ENCODE peak calls at places on chromosomes 7 and 10, in four cellular contexts. D is HCT116, N is NT2/D1, E is mammary epithelial cell. X is an unnamed sample. For H3K4me1, the result is how much of the 10 kb centered on the place peaks cover.

GRCh38 chr7:39838326-39838725 is 111.7 kb upstream of the CDK13 start:
- DNase-seq in D (peak), E (peak), N (no peak), X (no peak)

GRCh38 chr7:83610649-83611304 is 38.2 kb downstream of the SEMA3E start:
- DNase-seq in N (peak), E (no peak), D (no peak), X (no peak)

GRCh38 chr10:103690281-103690680 is 165.1 kb downstream of the SH3PXD2A start:
- DNase-seq in D (no peak), E (no peak), N (no peak), X (no peak)

GRCh38 chr7:19024261-19024660 is 93.2 kb downstream of the TWIST1 start:
- DNase-seq in E (peak), N (no peak), D (no peak), X (peak)

GRCh38 chr7:38182450-38182849 is 4.4 kb downstream of the STARD3NL start:
- DNase-seq in E (no peak), N (no peak), D (no peak), X (no peak)

GRCh38 chr10:24722131-24722675 is 1.5 kb downstream of the ARHGAP21 start:
- DNase-seq in N (no peak), E (peak), D (no peak), X (no peak)

GRCh38 chr7:135658564-135658963 is 3.8 kb upstream of the STMP1 start:
- DNase-seq in E (no peak), N (no peak), D (no peak), X (no peak)

GRCh38 chr10:6763417-6763816 is 183.3 kb upstream of the PRKCQ start:
- DNase-seq in D (no peak), N (no peak), E (no peak), X (no peak)

GRCh38 chr7:149725426-149725821 is 48.0 kb downstream of the ZNF467 start:
- DNase-seq in D (no peak), E (no peak), N (no peak), X (no peak)

GRCh38 chr7:826230-826905 is 5.9 kb upstream of the SUN1 start:
- DNase-seq in N (no peak), D (no peak), E (no peak), X (no peak)

GRCh38 chr7:108605582-108606173 is 36.0 kb downstream of the DNAJB9 start:
- DNase-seq in D (no peak), E (no peak), N (no peak), X (no peak)

GRCh38 chr10:3784510-3785250 is at the start of gene KLF6:
- DNase-seq in N (no peak), D (no peak), E (no peak), X (peak)

GRCh38 chr7:22718200-22718711 is 8.7 kb upstream of the IL6 start:
- DNase-seq in D (no peak), N (no peak), E (peak), X (peak)

GRCh38 chr7:158317238-158318205 is 270.1 kb downstream of the PTPRN2 start:
- DNase-seq in E (no peak), N (peak), D (no peak), X (no peak)

GRCh38 chr7:45574521-45575500 is 643 bp downstream of the ADCY1 start:
- DNase-seq in D (no peak), E (peak), N (peak), X (peak)

GRCh38 chr7:93036149-93036640 is 81.6 kb downstream of the SAMD9 start:
- DNase-seq in N (no peak), E (no peak), D (no peak), X (no peak)

GRCh38 chr7:129122086-129122750 is 22.3 kb upstream of the TSPAN33 start:
- DNase-seq in E (no peak), N (no peak), D (no peak), X (no peak)

GRCh38 chr10:878895-879294 is 52.6 kb downstream of the LARP4B start:
- DNase-seq in N (no peak), E (no peak), D (no peak), X (peak)

GRCh38 chr10:126448091-126448490 is 59.8 kb upstream of the ADAM12 start:
- DNase-seq in N (no peak), D (no peak), E (no peak), X (peak)

GRCh38 chr7:104328970-104329825 is 795 bp downstream of the LHFPL3 start:
- DNase-seq in D (no peak), E (no peak), N (no peak), X (no peak)

GRCh38 chr10:59885430-59886134 is 20.8 kb downstream of the CCDC6 start:
- DNase-seq in E (no peak), N (no peak), D (no peak), X (no peak)

GRCh38 chr7:92652536-92652935 is 62.3 kb upstream of the FAM133B start:
- DNase-seq in D (no peak), N (no peak), E (peak), X (no peak)

GRCh38 chr7:131537581-131537980 is 18.8 kb downstream of the PODXL start:
- DNase-seq in N (no peak), E (no peak), D (no peak), X (no peak)

GRCh38 chr7:42617781-42618457 is 294.0 kb downstream of the C7orf25 start:
- DNase-seq in E (no peak), N (peak), D (no peak), X (peak)

GRCh38 chr10:14688606-14689005 is 86.1 kb downstream of the FAM107B start:
- DNase-seq in E (no peak), D (no peak), N (no peak), X (peak)

GRCh38 chr10:3782456-3783312 is 2.3 kb downstream of the KLF6 start:
- DNase-seq in N (no peak), E (peak), D (no peak), X (peak)

GRCh38 chr10:121437596-121437995 is 160.6 kb downstream of the FGFR2 start:
- DNase-seq in D (no peak), N (no peak), E (no peak), X (no peak)

GRCh38 chr10:20744851-20745250 is 152.3 kb downstream of the NEBL start:
- DNase-seq in N (no peak), E (no peak), D (no peak), X (no peak)

GRCh38 chr10:113496124-113496523 is 56.7 kb upstream of the HABP2 start:
- DNase-seq in N (no peak), E (no peak), D (no peak), X (peak)

GRCh38 chr10:89582022-89582421 is 46.6 kb upstream of the SLC16A12 start:
- DNase-seq in D (no peak), N (no peak), E (no peak), X (peak)

GRCh38 chr10:25393621-25394020 is 218.8 kb downstream of the GPR158 start:
- DNase-seq in E (no peak), N (no peak), D (no peak), X (no peak)

GRCh38 chr10:132488231-132488821 is 49.3 kb upstream of the INPP5A start:
- DNase-seq in D (no peak), E (no peak), N (no peak), X (no peak)

GRCh38 chr7:108875139-108875538 is 305.5 kb downstream of the DNAJB9 start:
- DNase-seq in E (peak), N (peak), D (peak), X (no peak)

GRCh38 chr10:132848306-132848705 is 62.4 kb upstream of the NKX6-2 start:
- DNase-seq in E (no peak), D (no peak), N (no peak), X (no peak)

GRCh38 chr10:3874988-3875841 is 90.2 kb upstream of the KLF6 start:
- DNase-seq in D (no peak), N (no peak), E (no peak), X (no peak)

DNA sequence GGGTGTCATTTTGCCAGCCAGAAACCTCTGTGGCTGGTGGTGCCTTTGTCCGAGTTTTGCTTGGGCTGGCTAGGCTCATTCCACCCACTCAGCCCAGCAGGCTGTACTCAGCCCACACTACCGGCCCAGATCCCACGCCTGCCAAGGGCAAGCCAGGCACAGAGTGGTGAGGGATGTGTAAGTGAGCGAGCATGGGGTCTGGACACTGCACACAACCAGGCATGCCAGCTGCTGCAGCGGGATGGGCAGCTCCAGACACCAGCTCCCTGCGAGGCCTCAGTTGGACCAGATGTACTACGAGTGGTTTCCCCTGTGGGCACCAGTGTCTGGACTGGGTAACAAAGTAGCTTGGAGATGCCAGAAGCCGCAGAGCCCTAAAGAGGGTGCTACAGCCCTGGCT is 134.2 kb upstream of the C7orf33 start:
- DNase-seq in E (no peak), N (no peak), D (no peak), X (no peak)
- H3K9ac ChIP-seq in E (no peak), N (no peak), D (no peak), X (no peak)

DNA sequence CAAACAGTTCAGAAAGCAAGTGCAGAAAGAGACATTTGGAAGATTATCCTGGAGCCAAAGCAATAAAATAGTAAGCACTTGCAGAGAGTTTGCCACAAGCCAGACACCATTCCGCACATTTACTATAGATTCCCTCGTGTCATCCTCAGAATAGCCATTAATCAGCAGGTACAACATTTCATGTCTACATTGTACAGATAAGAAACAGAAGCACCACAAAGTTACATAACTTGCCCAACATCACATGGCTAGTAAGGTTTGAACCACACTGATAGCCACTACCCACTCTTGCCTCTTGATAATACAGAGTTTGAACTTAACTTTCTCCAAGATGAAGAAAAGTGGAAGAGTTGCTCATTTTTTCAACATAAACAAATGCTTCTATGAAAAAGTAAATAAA is 40.6 kb upstream of the GHITM start:
- DNase-seq in E (no peak), D (no peak), N (no peak), X (no peak)
- H3K4me1 ChIP-seq in E (under half), D (under half), N (under half), X (under half)

DNA sequence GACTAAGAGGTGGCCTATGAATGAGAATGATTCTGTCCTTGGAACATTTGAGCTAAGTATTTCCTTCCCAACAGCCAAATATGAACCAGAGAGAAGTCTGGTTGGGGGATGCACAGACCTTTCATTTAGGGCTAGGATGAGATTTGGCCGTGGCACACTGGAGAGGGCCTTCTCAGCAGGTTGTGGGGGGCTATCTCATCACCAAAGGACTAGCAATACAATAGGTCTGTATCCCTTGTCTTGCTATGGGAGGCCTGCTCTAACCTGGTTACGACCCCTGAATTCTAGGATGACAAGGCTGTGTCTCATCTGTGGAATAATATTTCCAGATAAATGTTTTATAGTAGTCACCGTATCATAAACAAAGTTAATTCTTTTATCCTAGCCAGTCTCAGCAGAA is 133.0 kb downstream of the CHRM2 start:
- DNase-seq in D (no peak), N (peak), E (no peak), X (peak)
- H3K9ac ChIP-seq in D (no peak), N (no peak), E (no peak), X (no peak)

GRCh38 chr10:62303922-62304321 is 35.3 kb upstream of the RTKN2 start:
- DNase-seq in E (no peak), N (no peak), D (no peak), X (no peak)

GRCh38 chr10:62305813-62306212 is 37.2 kb upstream of the RTKN2 start:
- DNase-seq in N (no peak), D (no peak), E (no peak), X (peak)

GRCh38 chr10:62308101-62308500 is 39.5 kb upstream of the RTKN2 start:
- DNase-seq in E (no peak), N (no peak), D (no peak), X (peak)

GRCh38 chr10:62306663-62307062 is 38.0 kb upstream of the RTKN2 start:
- DNase-seq in N (no peak), D (no peak), E (no peak), X (no peak)

DNA sequence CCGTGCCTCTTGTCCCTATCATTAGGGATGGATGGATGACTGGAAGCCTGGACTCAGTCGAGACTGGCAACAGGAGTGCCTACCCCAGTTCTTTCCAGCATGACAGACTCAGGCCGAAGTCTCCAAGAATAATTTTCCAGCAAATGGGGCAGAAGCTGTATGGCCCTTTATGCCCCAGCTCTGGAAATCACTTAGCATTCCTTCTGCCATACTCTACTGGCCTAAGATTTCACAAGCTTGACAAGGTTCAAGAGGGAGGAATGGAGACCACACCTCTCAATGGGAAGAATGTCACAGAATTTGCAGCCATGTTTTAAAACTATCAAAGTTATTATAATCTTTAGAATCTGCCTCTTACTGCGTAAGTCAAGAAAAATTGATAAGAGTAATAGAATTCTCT is 39.0 kb upstream of the RTKN2 start:
- DNase-seq in N (no peak), E (no peak), D (no peak), X (peak)
- H3K4me1 ChIP-seq in N (under half), E (under half), D (under half), X (under half)

GRCh38 chr7:26097837-26098668 is 53.9 kb upstream of the NFE2L3 start:
- DNase-seq in N (no peak), E (no peak), D (no peak), X (no peak)

GRCh38 chr7:26100940-26101339 is 51.1 kb upstream of the NFE2L3 start:
- DNase-seq in E (no peak), N (no peak), D (no peak), X (no peak)

GRCh38 chr7:26102176-26102575 is 49.8 kb upstream of the NFE2L3 start:
- DNase-seq in E (no peak), D (no peak), N (no peak), X (no peak)

GRCh38 chr7:26103541-26104070 is 48.4 kb upstream of the NFE2L3 start:
- DNase-seq in N (no peak), D (no peak), E (no peak), X (no peak)

DNA sequence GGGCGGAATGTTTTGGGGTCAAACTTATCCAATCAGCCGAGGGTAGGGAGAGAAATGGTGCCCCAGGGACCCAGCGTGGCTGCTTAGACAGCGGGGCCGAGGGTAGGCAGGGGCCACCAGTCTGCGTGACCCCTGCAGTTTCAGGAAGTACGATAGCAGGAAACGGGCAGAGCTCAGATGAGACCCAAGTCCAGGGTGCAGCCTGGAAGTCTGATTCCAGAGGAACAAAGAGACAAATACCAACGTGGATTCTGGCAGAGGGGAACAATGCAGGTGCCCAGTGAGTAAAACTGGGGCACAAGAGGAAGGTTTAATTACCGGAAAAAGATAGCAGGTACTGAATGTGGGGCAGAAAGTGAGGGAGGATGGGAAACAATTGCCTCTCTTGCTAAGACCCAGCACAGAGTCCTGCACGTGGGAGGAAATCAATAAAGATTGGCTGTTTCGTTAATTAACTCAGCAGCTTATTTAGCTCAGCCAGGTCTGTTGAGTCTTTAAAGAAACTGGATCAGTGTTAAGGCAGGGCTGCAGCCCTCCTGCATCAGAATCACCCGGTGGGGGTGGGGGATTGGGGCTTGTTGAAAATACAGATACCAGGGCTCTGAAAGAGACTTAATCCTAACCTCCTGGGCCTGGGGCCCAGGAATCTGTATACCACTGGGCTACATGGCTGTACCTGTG is 50.4 kb upstream of the NFE2L3 start:
- DNase-seq in D (no peak), N (no peak), E (no peak), X (no peak)
- H3K9ac ChIP-seq in D (no peak), N (no peak), E (no peak), X (no peak)

X was measured in adipocyte.